ENCODE peak calls at places on chromosomes 16 and 17, in six cellular contexts. S, W, V, J, Q and C are unnamed samples.

GRCh38 chr16:13561276-13561675 is 358.7 kb upstream of the ERCC4 start:
- DNase-seq in W (no peak), J (no peak), V (no peak), S (no peak), Q (no peak), C (no peak)

GRCh38 chr17:60565233-60565632 is 34.8 kb upstream of the PPM1D start:
- DNase-seq in W (no peak), Q (no peak), V (no peak), J (no peak), S (no peak), C (no peak)

GRCh38 chr17:49390548-49391324 is 23.9 kb downstream of the PHB1 start:
- DNase-seq in J (no peak), S (no peak), W (peak), V (no peak), Q (peak), C (no peak)

GRCh38 chr16:12308060-12308459 is 331.5 kb downstream of the SNX29 start:
- DNase-seq in V (no peak), Q (no peak), J (no peak), S (no peak), W (no peak), C (no peak)

GRCh38 chr16:89188064-89188441 is 12.3 kb downstream of the SLC22A31 start:
- DNase-seq in V (no peak), S (no peak), Q (no peak), W (no peak), J (no peak), C (no peak)

GRCh38 chr17:55513885-55514590 is 2.8 kb upstream of the SMIM36 start:
- DNase-seq in J (peak), S (peak), Q (peak), W (peak), V (peak), C (peak)

GRCh38 chr17:21539146-21539545 is 153.2 kb upstream of the KCNJ18 start:
- DNase-seq in J (no peak), V (no peak), Q (no peak), W (no peak), S (no peak), C (no peak)

GRCh38 chr16:50428116-50428515 is 59.3 kb upstream of the BRD7 start:
- DNase-seq in J (no peak), S (no peak), V (no peak), W (no peak), Q (no peak), C (no peak)

GRCh38 chr17:38877130-38877851 is 7.4 kb downstream of the LASP1 start:
- DNase-seq in V (no peak), Q (no peak), J (peak), S (no peak), W (no peak), C (no peak)

GRCh38 chr17:39579318-39580081 is 28.2 kb downstream of the NEUROD2 start:
- DNase-seq in Q (no peak), S (no peak), J (no peak), W (no peak), V (no peak), C (no peak)

GRCh38 chr16:3952342-3953131 is 72.0 kb upstream of the CREBBP start:
- DNase-seq in Q (peak), W (no peak), S (no peak), V (no peak), J (no peak), C (no peak)

GRCh38 chr16:59126486-59126885 is 392.4 kb upstream of the GOT2 start:
- DNase-seq in W (no peak), V (no peak), J (no peak), Q (no peak), S (no peak), C (no peak)

GRCh38 chr17:71320009-71320796 is 800.6 kb upstream of the SOX9 start:
- DNase-seq in W (no peak), J (no peak), V (no peak), Q (no peak), S (no peak), C (no peak)

GRCh38 chr17:78990349-78991016 is 10.8 kb upstream of the LGALS3BP start:
- DNase-seq in W (no peak), S (no peak), J (no peak), Q (peak), V (no peak), C (no peak)

GRCh38 chr17:4375039-4375748 is 8.7 kb upstream of the UBE2G1 start:
- DNase-seq in W (no peak), Q (no peak), V (peak), S (peak), J (no peak), C (no peak)

GRCh38 chr17:74493381-74493833 is 27.0 kb downstream of the CD300A start:
- DNase-seq in S (peak), J (peak), Q (peak), V (peak), W (peak), C (no peak)

GRCh38 chr16:27795992-27796614 is 246.2 kb downstream of the KATNIP start:
- DNase-seq in Q (no peak), V (no peak), J (no peak), W (peak), S (no peak), C (no peak)